ENCODE peak calls at places on chromosomes 16 and 17, in nine cellular contexts. One of them, this sample, is unnamed.

GRCh38 chr16:69563605-69564580 is 1.9 kb upstream of the NFAT5 start:
- DNase-seq in SK-N-SH: no peak
- DNase-seq in stomach: no peak
- DNase-seq in HepG2: peak
- DNase-seq in GM12878: peak
- DNase-seq in K562: peak
- DNase-seq in H1: peak
- DNase-seq in suprapubic skin: no peak
- DNase-seq in sigmoid colon: no peak
- DNase-seq in this sample: no peak

GRCh38 chr17:3043737-3044365 is 19.6 kb downstream of the OR1D5 start:
- DNase-seq in HepG2: peak
- DNase-seq in GM12878: no peak
- DNase-seq in SK-N-SH: no peak
- DNase-seq in suprapubic skin: no peak
- DNase-seq in stomach: no peak
- DNase-seq in H1: peak
- DNase-seq in K562: peak
- DNase-seq in sigmoid colon: no peak
- DNase-seq in this sample: no peak

GRCh38 chr17:19579867-19580565 is 46.4 kb downstream of the SLC47A1 start:
- DNase-seq in HepG2: no peak
- DNase-seq in H1: no peak
- DNase-seq in suprapubic skin: no peak
- DNase-seq in sigmoid colon: no peak
- DNase-seq in GM12878: no peak
- DNase-seq in K562: no peak
- DNase-seq in SK-N-SH: peak
- DNase-seq in stomach: no peak
- DNase-seq in this sample: no peak

GRCh38 chr16:56866955-56867830 is 2.2 kb downstream of the SLC12A3 start:
- DNase-seq in K562: peak
- DNase-seq in H1: peak
- DNase-seq in HepG2: peak
- DNase-seq in sigmoid colon: no peak
- DNase-seq in GM12878: no peak
- DNase-seq in suprapubic skin: no peak
- DNase-seq in stomach: peak
- DNase-seq in SK-N-SH: peak
- DNase-seq in this sample: no peak

GRCh38 chr16:73065617-73066313 is 17.8 kb upstream of the ZFHX3 start:
- DNase-seq in GM12878: no peak
- DNase-seq in SK-N-SH: no peak
- DNase-seq in H1: peak
- DNase-seq in suprapubic skin: no peak
- DNase-seq in stomach: no peak
- DNase-seq in K562: no peak
- DNase-seq in HepG2: no peak
- DNase-seq in sigmoid colon: peak
- DNase-seq in this sample: peak

GRCh38 chr16:86961133-86961720 is 356.0 kb downstream of the C16orf95 start:
- DNase-seq in stomach: no peak
- DNase-seq in SK-N-SH: no peak
- DNase-seq in HepG2: no peak
- DNase-seq in suprapubic skin: no peak
- DNase-seq in sigmoid colon: peak
- DNase-seq in H1: no peak
- DNase-seq in K562: no peak
- DNase-seq in GM12878: no peak
- DNase-seq in this sample: no peak

GRCh38 chr17:78022425-78022824 is 63.9 kb downstream of the TNRC6C start:
- DNase-seq in H1: no peak
- DNase-seq in K562: no peak
- DNase-seq in HepG2: no peak
- DNase-seq in stomach: no peak
- DNase-seq in SK-N-SH: no peak
- DNase-seq in GM12878: no peak
- DNase-seq in suprapubic skin: no peak
- DNase-seq in sigmoid colon: no peak
- DNase-seq in this sample: no peak

GRCh38 chr16:22736791-22737190 is 77.2 kb upstream of the HS3ST2 start:
- DNase-seq in GM12878: no peak
- DNase-seq in sigmoid colon: no peak
- DNase-seq in stomach: no peak
- DNase-seq in K562: no peak
- DNase-seq in SK-N-SH: no peak
- DNase-seq in suprapubic skin: no peak
- DNase-seq in HepG2: no peak
- DNase-seq in H1: no peak
- DNase-seq in this sample: no peak

GRCh38 chr17:65467156-65467555 is 94.3 kb downstream of the AXIN2 start:
- DNase-seq in SK-N-SH: no peak
- DNase-seq in stomach: no peak
- DNase-seq in H1: no peak
- DNase-seq in suprapubic skin: no peak
- DNase-seq in HepG2: no peak
- DNase-seq in GM12878: no peak
- DNase-seq in K562: no peak
- DNase-seq in sigmoid colon: no peak
- DNase-seq in this sample: no peak

GRCh38 chr17:20721151-20721550 is 141.6 kb downstream of the CDRT15L2 start:
- DNase-seq in HepG2: no peak
- DNase-seq in GM12878: no peak
- DNase-seq in H1: no peak
- DNase-seq in SK-N-SH: no peak
- DNase-seq in sigmoid colon: no peak
- DNase-seq in stomach: no peak
- DNase-seq in K562: no peak
- DNase-seq in suprapubic skin: no peak
- DNase-seq in this sample: no peak

GRCh38 chr17:82525712-82526111 is 6.2 kb downstream of the FOXK2 start:
- DNase-seq in sigmoid colon: no peak
- DNase-seq in K562: no peak
- DNase-seq in HepG2: no peak
- DNase-seq in suprapubic skin: no peak
- DNase-seq in SK-N-SH: no peak
- DNase-seq in stomach: no peak
- DNase-seq in H1: no peak
- DNase-seq in GM12878: no peak
- DNase-seq in this sample: no peak

GRCh38 chr17:9240659-9241370 is 219.5 kb downstream of the NTN1 start:
- DNase-seq in HepG2: peak
- DNase-seq in sigmoid colon: peak
- DNase-seq in suprapubic skin: peak
- DNase-seq in GM12878: no peak
- DNase-seq in H1: no peak
- DNase-seq in SK-N-SH: no peak
- DNase-seq in stomach: peak
- DNase-seq in K562: peak
- DNase-seq in this sample: peak

GRCh38 chr17:31095239-31096105 is 695 bp downstream of the NF1 start:
- DNase-seq in K562: peak
- DNase-seq in SK-N-SH: peak
- DNase-seq in H1: peak
- DNase-seq in HepG2: peak
- DNase-seq in suprapubic skin: peak
- DNase-seq in stomach: peak
- DNase-seq in GM12878: no peak
- DNase-seq in sigmoid colon: peak
- DNase-seq in this sample: peak

GRCh38 chr17:39659286-39660010 is 5.7 kb upstream of the TCAP start:
- DNase-seq in SK-N-SH: no peak
- DNase-seq in sigmoid colon: no peak
- DNase-seq in HepG2: no peak
- DNase-seq in H1: no peak
- DNase-seq in GM12878: no peak
- DNase-seq in suprapubic skin: no peak
- DNase-seq in K562: no peak
- DNase-seq in stomach: no peak
- DNase-seq in this sample: no peak

GRCh38 chr17:49748791-49749190 is 15.1 kb downstream of the FAM117A start:
- DNase-seq in K562: no peak
- DNase-seq in sigmoid colon: no peak
- DNase-seq in SK-N-SH: no peak
- DNase-seq in H1: no peak
- DNase-seq in GM12878: peak
- DNase-seq in HepG2: no peak
- DNase-seq in suprapubic skin: no peak
- DNase-seq in stomach: no peak
- DNase-seq in this sample: no peak

GRCh38 chr16:11007714-11008240 is 63.4 kb downstream of the CLEC16A start:
- DNase-seq in suprapubic skin: no peak
- DNase-seq in SK-N-SH: no peak
- DNase-seq in HepG2: no peak
- DNase-seq in K562: no peak
- DNase-seq in GM12878: no peak
- DNase-seq in sigmoid colon: no peak
- DNase-seq in stomach: no peak
- DNase-seq in H1: no peak
- DNase-seq in this sample: no peak

GRCh38 chr17:29141484-29141835 is 38.7 kb downstream of the MYO18A start:
- DNase-seq in suprapubic skin: no peak
- DNase-seq in GM12878: no peak
- DNase-seq in stomach: no peak
- DNase-seq in H1: no peak
- DNase-seq in SK-N-SH: no peak
- DNase-seq in sigmoid colon: no peak
- DNase-seq in K562: no peak
- DNase-seq in HepG2: no peak
- DNase-seq in this sample: no peak

GRCh38 chr17:77436058-77436442 is 295.3 kb downstream of the SEC14L1 start:
- DNase-seq in GM12878: no peak
- DNase-seq in sigmoid colon: no peak
- DNase-seq in SK-N-SH: peak
- DNase-seq in K562: no peak
- DNase-seq in suprapubic skin: no peak
- DNase-seq in stomach: no peak
- DNase-seq in H1: peak
- DNase-seq in HepG2: no peak
- DNase-seq in this sample: no peak

GRCh38 chr17:73998246-73999220 is 204.9 kb upstream of the RPL38 start:
- DNase-seq in stomach: peak
- DNase-seq in H1: peak
- DNase-seq in HepG2: peak
- DNase-seq in K562: peak
- DNase-seq in sigmoid colon: no peak
- DNase-seq in GM12878: no peak
- DNase-seq in SK-N-SH: peak
- DNase-seq in suprapubic skin: no peak
- DNase-seq in this sample: peak

GRCh38 chr16:89199241-89200123 is 855 bp downstream of the SLC22A31 start:
- DNase-seq in SK-N-SH: no peak
- DNase-seq in sigmoid colon: no peak
- DNase-seq in GM12878: no peak
- DNase-seq in K562: no peak
- DNase-seq in HepG2: no peak
- DNase-seq in H1: no peak
- DNase-seq in stomach: no peak
- DNase-seq in suprapubic skin: no peak
- DNase-seq in this sample: no peak

GRCh38 chr17:17403899-17404576 is 72.8 kb upstream of the MED9 start:
- DNase-seq in SK-N-SH: peak
- DNase-seq in HepG2: no peak
- DNase-seq in stomach: no peak
- DNase-seq in GM12878: no peak
- DNase-seq in K562: no peak
- DNase-seq in sigmoid colon: no peak
- DNase-seq in suprapubic skin: no peak
- DNase-seq in H1: no peak
- DNase-seq in this sample: no peak

DNA sequence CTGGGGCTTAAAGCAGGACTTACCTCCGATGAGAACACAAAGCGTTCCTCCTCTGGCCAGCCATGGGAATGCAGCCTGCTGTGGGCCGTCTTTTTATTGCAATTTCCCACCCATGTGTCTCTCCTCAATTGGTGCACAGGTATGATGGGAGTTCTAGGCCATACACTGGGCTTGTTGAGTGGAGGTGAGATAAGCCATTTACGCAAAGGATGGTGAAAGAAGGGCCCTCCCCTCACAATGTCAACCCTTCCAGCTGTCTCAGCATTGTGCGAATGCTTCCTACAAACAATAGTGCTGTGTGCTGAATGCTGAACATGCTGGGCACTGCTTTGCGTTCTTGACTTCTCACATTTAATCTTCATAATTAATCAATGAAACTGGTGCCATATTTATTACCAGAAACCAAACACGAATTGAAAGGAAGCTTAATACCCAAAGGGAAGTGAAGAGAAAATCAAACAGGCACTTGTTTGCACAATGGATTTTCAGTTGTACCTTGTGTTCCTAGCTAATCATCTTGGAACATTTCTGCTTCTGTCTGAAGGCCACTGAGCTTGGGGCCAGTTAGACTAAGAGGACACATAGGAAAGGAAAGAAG is at the start of gene GP2:
- DNase-seq in HepG2: peak
- DNase-seq in K562: peak
- DNase-seq in stomach: peak
- DNase-seq in H1: no peak
- DNase-seq in suprapubic skin: no peak
- DNase-seq in GM12878: no peak
- DNase-seq in SK-N-SH: no peak
- DNase-seq in sigmoid colon: no peak
- DNase-seq in this sample: no peak
- TF ChIP-seq EP300 in HepG2: peak
- TF ChIP-seq EP300 in K562: no peak
- TF ChIP-seq EP300 in stomach: no peak
- TF ChIP-seq EP300 in H1: no peak
- TF ChIP-seq EP300 in suprapubic skin: no peak
- TF ChIP-seq EP300 in GM12878: no peak
- TF ChIP-seq EP300 in SK-N-SH: no peak
- TF ChIP-seq EP300 in sigmoid colon: no peak
- TF ChIP-seq EP300 in this sample: no peak

GRCh38 chr16:28534542-28535373 is 4.0 kb downstream of the NUPR1 start:
- DNase-seq in K562: no peak
- DNase-seq in suprapubic skin: peak
- DNase-seq in GM12878: no peak
- DNase-seq in sigmoid colon: peak
- DNase-seq in SK-N-SH: no peak
- DNase-seq in stomach: peak
- DNase-seq in HepG2: no peak
- DNase-seq in H1: no peak
- DNase-seq in this sample: peak
- TF ChIP-seq POLR2AphosphoS5 in K562: no peak
- TF ChIP-seq POLR2AphosphoS5 in suprapubic skin: peak
- TF ChIP-seq POLR2AphosphoS5 in GM12878: no peak
- TF ChIP-seq POLR2AphosphoS5 in sigmoid colon: peak
- TF ChIP-seq POLR2AphosphoS5 in SK-N-SH: no peak
- TF ChIP-seq POLR2AphosphoS5 in stomach: peak
- TF ChIP-seq POLR2AphosphoS5 in HepG2: no peak
- TF ChIP-seq POLR2AphosphoS5 in H1: no peak
- TF ChIP-seq POLR2AphosphoS5 in this sample: peak

GRCh38 chr17:6374271-6374691 is 60.6 kb downstream of the AIPL1 start:
- DNase-seq in sigmoid colon: no peak
- DNase-seq in stomach: no peak
- DNase-seq in suprapubic skin: no peak
- DNase-seq in K562: no peak
- DNase-seq in GM12878: no peak
- DNase-seq in HepG2: no peak
- DNase-seq in SK-N-SH: no peak
- DNase-seq in H1: no peak
- DNase-seq in this sample: no peak
- TF ChIP-seq EP300 in sigmoid colon: no peak
- TF ChIP-seq EP300 in stomach: no peak
- TF ChIP-seq EP300 in suprapubic skin: no peak
- TF ChIP-seq EP300 in K562: no peak
- TF ChIP-seq EP300 in GM12878: no peak
- TF ChIP-seq EP300 in HepG2: no peak
- TF ChIP-seq EP300 in SK-N-SH: no peak
- TF ChIP-seq EP300 in H1: no peak
- TF ChIP-seq EP300 in this sample: no peak

GRCh38 chr17:56593073-56593740 is at the start of gene NOG:
- DNase-seq in K562: no peak
- DNase-seq in H1: peak
- DNase-seq in suprapubic skin: no peak
- DNase-seq in HepG2: no peak
- DNase-seq in GM12878: no peak
- DNase-seq in sigmoid colon: no peak
- DNase-seq in stomach: no peak
- DNase-seq in SK-N-SH: peak
- DNase-seq in this sample: peak
- TF ChIP-seq POLR2AphosphoS5 in K562: no peak
- TF ChIP-seq POLR2AphosphoS5 in H1: no peak
- TF ChIP-seq POLR2AphosphoS5 in suprapubic skin: no peak
- TF ChIP-seq POLR2AphosphoS5 in HepG2: no peak
- TF ChIP-seq POLR2AphosphoS5 in GM12878: no peak
- TF ChIP-seq POLR2AphosphoS5 in sigmoid colon: no peak
- TF ChIP-seq POLR2AphosphoS5 in stomach: no peak
- TF ChIP-seq POLR2AphosphoS5 in SK-N-SH: no peak
- TF ChIP-seq POLR2AphosphoS5 in this sample: no peak